ENCODE peak calls at places on chromosomes 11 and 22, in four cellular contexts. Q is fibroblast of lung, O is pancreas, I is AG04450. E is an unnamed sample.

GRCh38 chr11:1922411-1923113 is 3.1 kb downstream of the TNNT3 start:
- DNase-seq in Q (no peak), I (no peak), O (no peak), E (no peak)

GRCh38 chr11:129385801-129386200 is 10.2 kb downstream of the BARX2 start:
- DNase-seq in Q (no peak), I (no peak), O (no peak), E (no peak)

GRCh38 chr11:69370984-69371709 is 77.2 kb downstream of the MYEOV start:
- DNase-seq in Q (no peak), O (no peak), I (no peak), E (no peak)

GRCh38 chr22:26671317-26672059 is 14.1 kb downstream of the MIAT start:
- DNase-seq in Q (no peak), O (no peak), I (no peak), E (no peak)

GRCh38 chr11:42465613-42466012 is 846.2 kb upstream of the API5 start:
- DNase-seq in Q (no peak), I (no peak), O (no peak), E (no peak)

GRCh38 chr11:11229691-11230090 is 123.4 kb downstream of the CSNK2A3 start:
- DNase-seq in I (no peak), Q (no peak), O (no peak), E (peak)

GRCh38 chr11:95556342-95557151 is 233.0 kb downstream of the FAM76B start:
- DNase-seq in O (no peak), Q (peak), I (peak), E (no peak)

GRCh38 chr11:73982990-73983763 is 534 bp upstream of the UCP2 start:
- DNase-seq in I (peak), Q (peak), O (peak), E (peak)

GRCh38 chr11:47216141-47216798 is 1.5 kb downstream of the DDB2 start:
- DNase-seq in O (peak), I (no peak), Q (peak), E (peak)

GRCh38 chr11:130178441-130178971 is 18.9 kb downstream of the ST14 start:
- DNase-seq in O (peak), Q (no peak), I (no peak), E (no peak)

GRCh38 chr11:118953265-118953664 is 2.8 kb upstream of the UPK2 start:
- DNase-seq in Q (peak), O (no peak), I (no peak), E (no peak)

GRCh38 chr11:84501750-84502149 is 1125.4 kb downstream of the DLG2 start:
- DNase-seq in O (no peak), I (no peak), Q (no peak), E (no peak)

GRCh38 chr11:93903989-93904388 is 53.6 kb upstream of the VSTM5 start:
- DNase-seq in I (no peak), Q (no peak), O (no peak), E (no peak)

GRCh38 chr22:40009231-40009769 is 14.5 kb downstream of the FAM83F start:
- DNase-seq in Q (peak), O (no peak), I (no peak), E (no peak)

GRCh38 chr11:126547161-126547560 is 191.7 kb downstream of the ST3GAL4 start:
- DNase-seq in Q (peak), I (peak), O (no peak), E (no peak)

GRCh38 chr11:110091995-110092576 is 1.1 kb upstream of the ZC3H12C start:
- DNase-seq in I (no peak), Q (no peak), O (no peak), E (no peak)
- H3K27ac ChIP-seq in I (peak), Q (peak), O (peak), E (peak)

GRCh38 chr11:67095214-67095507 is 23.9 kb upstream of the KDM2A start:
- DNase-seq in O (no peak), I (no peak), Q (no peak), E (no peak)
- TF ChIP-seq CTCF in O (no peak), I (no peak), Q (no peak), E (no peak)

GRCh38 chr11:120391297-120391696 is 55.1 kb downstream of the ARHGEF12 start:
- DNase-seq in O (no peak), I (no peak), Q (no peak), E (no peak)
- H3K4me3 ChIP-seq in O (no peak), I (no peak), Q (no peak), E (no peak)

GRCh38 chr11:9617960-9618359 is 44.5 kb downstream of the WEE1 start:
- DNase-seq in O (no peak), I (no peak), Q (peak), E (no peak)

GRCh38 chr11:9619004-9619403 is 44.9 kb upstream of the SWAP70 start:
- DNase-seq in O (no peak), Q (no peak), I (no peak), E (no peak)

GRCh38 chr11:9616042-9616640 is 42.7 kb downstream of the WEE1 start:
- DNase-seq in Q (peak), I (no peak), O (no peak), E (no peak)

GRCh38 chr11:9616858-9617257 is 43.4 kb downstream of the WEE1 start:
- DNase-seq in Q (no peak), O (no peak), I (no peak), E (no peak)

GRCh38 chr11:9619971-9620370 is 43.9 kb upstream of the SWAP70 start:
- DNase-seq in Q (no peak), O (no peak), I (no peak), E (no peak)
- H3K27ac ChIP-seq in Q (no peak), O (no peak), I (no peak), E (no peak)

DNA sequence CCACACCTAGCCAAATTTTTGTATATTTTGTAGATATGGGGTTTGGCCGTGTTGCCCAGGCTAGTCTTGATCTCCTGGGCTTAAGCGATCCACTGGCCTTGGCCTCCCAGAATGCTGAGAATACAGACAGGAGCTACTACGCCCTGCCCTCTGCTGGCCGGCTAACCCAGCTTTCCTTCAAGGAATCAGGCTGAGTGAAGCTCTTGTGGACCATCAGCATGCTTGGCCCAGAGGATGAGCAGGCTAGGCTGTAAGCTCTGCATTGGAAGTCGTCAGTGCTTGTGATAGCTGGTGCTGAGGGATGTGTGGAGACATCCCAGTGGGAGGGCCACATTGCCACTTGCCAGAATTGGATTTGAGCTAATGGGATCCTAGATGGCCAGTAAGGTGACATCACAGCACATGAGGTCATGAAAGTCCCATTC is 60.6 kb downstream of the MED15 start:
- DNase-seq in O (no peak), Q (no peak), I (no peak), E (no peak)
- TF ChIP-seq CTCF in O (no peak), Q (peak), I (peak), E (no peak)

DNA sequence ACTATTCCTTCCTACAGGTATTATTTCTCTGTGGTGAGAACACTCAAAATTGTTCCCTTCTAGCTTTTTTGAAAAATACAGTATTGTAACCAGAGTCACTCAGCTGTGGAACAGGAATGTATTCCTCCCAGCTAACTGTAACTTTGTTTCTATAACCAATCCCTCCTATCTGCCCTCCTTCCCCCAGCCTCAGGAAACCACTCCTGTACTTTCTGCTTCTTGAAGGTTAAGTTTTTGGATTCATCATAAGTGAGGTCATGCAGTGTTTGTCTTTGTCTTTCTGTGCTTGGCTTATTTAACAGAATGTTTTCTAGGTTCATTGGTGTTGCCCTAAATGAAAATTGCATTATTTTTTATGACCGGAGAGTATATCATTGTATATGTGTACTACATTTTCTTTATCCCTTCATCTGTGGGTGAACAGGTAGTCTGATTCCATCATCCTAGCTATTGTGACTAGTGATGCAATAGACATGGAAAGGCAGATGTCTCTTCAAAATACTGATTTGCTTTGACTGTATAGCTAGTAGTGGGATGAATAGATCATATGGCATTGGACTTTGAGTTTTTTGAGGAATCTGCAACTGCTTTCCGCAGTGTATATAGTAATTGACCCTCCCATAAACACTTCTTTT is 112.9 kb upstream of the GRK3 start:
- DNase-seq in Q (peak), I (no peak), O (no peak), E (no peak)
- H3K4me3 ChIP-seq in Q (peak), I (no peak), O (no peak), E (peak)

GRCh38 chr11:86592659-86593451 is 79.6 kb downstream of the ME3 start:
- DNase-seq in I (peak), O (peak), Q (peak), E (no peak)
- H3K27ac ChIP-seq in I (peak), O (peak), Q (peak), E (no peak)